ENCODE peak calls at places on chromosomes 7 and 10, in six cellular contexts. M is fibroblast of lung, Y is AG10803, O is AG04450, Z is pancreas, T is heart right ventricle. Q is an unnamed sample.

GRCh38 chr7:117873056-117873932 is at the start of gene CTTNBP2:
- DNase-seq in M (peak), Y (peak), O (no peak), Z (peak), T (peak), Q (peak)

GRCh38 chr7:138396251-138397070 is 63.6 kb upstream of the TRIM24 start:
- DNase-seq in M (no peak), Y (no peak), O (no peak), Z (no peak), T (no peak), Q (no peak)

GRCh38 chr7:73758581-73759138 is 11.4 kb downstream of the CLDN3 start:
- DNase-seq in M (no peak), Y (no peak), O (no peak), Z (peak), T (no peak), Q (no peak)

GRCh38 chr7:87339373-87339897 is 6.0 kb upstream of the CROT start:
- DNase-seq in M (no peak), Y (peak), O (no peak), Z (no peak), T (no peak), Q (no peak)

GRCh38 chr7:28116034-28116433 is 64.6 kb downstream of the JAZF1 start:
- DNase-seq in M (peak), Y (no peak), O (no peak), Z (no peak), T (no peak), Q (no peak)

GRCh38 chr7:120792861-120793130 is 65.1 kb downstream of the TSPAN12 start:
- DNase-seq in M (no peak), Y (no peak), O (no peak), Z (no peak), T (no peak), Q (no peak)

GRCh38 chr7:47688311-47689100 is 106.6 kb upstream of the TNS3 start:
- DNase-seq in M (no peak), Y (no peak), O (no peak), Z (no peak), T (no peak), Q (no peak)

GRCh38 chr7:141593134-141593533 is 41.9 kb downstream of the AGK start:
- DNase-seq in M (peak), Y (peak), O (peak), Z (no peak), T (no peak), Q (peak)

GRCh38 chr7:136179154-136179553 is 202.0 kb upstream of the MTPN start:
- DNase-seq in M (no peak), Y (no peak), O (no peak), Z (no peak), T (no peak), Q (no peak)

GRCh38 chr10:21510218-21511070 is 15.0 kb downstream of the SKIDA1 start:
- DNase-seq in M (peak), Y (no peak), O (no peak), Z (peak), T (no peak), Q (no peak)

GRCh38 chr10:102657451-102657850 is 13.2 kb downstream of the TRIM8 start:
- DNase-seq in M (no peak), Y (no peak), O (no peak), Z (peak), T (no peak), Q (no peak)

GRCh38 chr7:44224216-44224950 is 23.6 kb downstream of the YKT6 start:
- DNase-seq in M (no peak), Y (no peak), O (no peak), Z (peak), T (no peak), Q (no peak)

GRCh38 chr10:191703-192518 is 56.7 kb downstream of the ZMYND11 start:
- DNase-seq in M (peak), Y (peak), O (no peak), Z (no peak), T (no peak), Q (peak)

GRCh38 chr7:38374507-38374906 is 101.1 kb upstream of the TARP start:
- DNase-seq in M (peak), Y (peak), O (no peak), Z (no peak), T (peak), Q (peak)

GRCh38 chr7:27453702-27454405 is 208.8 kb downstream of the HIBADH start:
- DNase-seq in M (peak), Y (peak), O (peak), Z (no peak), T (no peak), Q (peak)

DNA sequence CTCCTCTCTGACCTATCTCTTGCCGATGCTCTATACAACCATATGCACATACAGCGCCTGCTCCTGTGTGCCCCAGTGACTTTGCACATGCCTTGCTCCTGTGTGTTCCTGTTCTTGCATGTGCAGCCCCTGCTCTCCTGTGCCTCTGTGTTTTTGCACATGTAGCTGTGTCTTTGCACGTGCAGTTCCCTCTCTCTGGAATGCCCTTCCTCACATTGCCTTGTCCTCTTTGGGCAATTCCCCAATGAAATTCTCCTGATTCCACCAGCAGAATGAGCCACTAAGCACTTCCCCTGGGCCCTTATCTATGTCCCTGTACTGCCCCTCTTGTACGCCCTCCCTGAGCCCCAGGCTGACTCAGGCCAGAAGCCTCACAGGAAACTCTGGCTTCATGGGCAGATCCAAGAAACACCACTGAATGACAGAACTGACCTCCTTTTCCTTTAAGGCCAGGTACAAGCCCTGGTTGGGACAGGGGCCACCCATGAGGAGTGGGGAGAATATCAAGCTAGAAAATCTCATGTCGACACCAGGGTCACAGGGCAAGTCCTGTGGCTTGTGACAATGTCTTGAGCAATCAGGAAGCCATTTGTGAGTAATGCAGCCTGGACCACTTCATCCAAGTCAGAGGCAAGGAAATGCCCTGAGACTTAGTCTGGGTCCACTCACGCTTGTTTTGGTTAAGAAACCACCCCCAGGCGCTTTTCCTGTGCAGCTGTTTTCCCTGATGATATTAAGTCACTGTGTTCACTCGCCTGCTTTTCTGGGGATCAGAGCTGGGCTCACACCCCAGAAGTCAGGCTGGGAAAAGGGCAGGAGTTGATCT is 1.9 kb upstream of the ARHGAP22 start:
- DNase-seq in M (peak), Y (peak), O (peak), Z (no peak), T (peak), Q (peak)
- H3K4me3 ChIP-seq in M (no peak), Y (no peak), O (no peak), Z (no peak), T (no peak), Q (no peak)

GRCh38 chr10:119651514-119652327 is 541 bp downstream of the BAG3 start:
- DNase-seq in M (no peak), Y (no peak), O (no peak), Z (peak), T (peak), Q (no peak)
- TF ChIP-seq CTCF in M (no peak), Y (no peak), O (no peak), Z (no peak), T (no peak), Q (no peak)

GRCh38 chr7:100708395-100708794 is 2.5 kb downstream of the POP7 start:
- DNase-seq in M (no peak), Y (no peak), O (no peak), Z (no peak), T (no peak), Q (no peak)

GRCh38 chr7:100705341-100705752 is 574 bp upstream of the POP7 start:
- DNase-seq in M (peak), Y (peak), O (no peak), Z (peak), T (peak), Q (peak)

GRCh38 chr7:100710452-100710851 is 4.5 kb downstream of the POP7 start:
- DNase-seq in M (no peak), Y (no peak), O (no peak), Z (no peak), T (no peak), Q (no peak)

GRCh38 chr7:100705753-100706671 is at the start of gene POP7:
- DNase-seq in M (peak), Y (peak), O (peak), Z (peak), T (peak), Q (peak)

GRCh38 chr7:100706672-100707311 is 871 bp downstream of the POP7 start:
- DNase-seq in M (no peak), Y (no peak), O (no peak), Z (peak), T (no peak), Q (no peak)
- H3K4me3 ChIP-seq in M (peak), Y (peak), O (peak), Z (peak), T (peak), Q (peak)

GRCh38 chr7:128131115-128131514 is 99.9 kb upstream of the LRRC4 start:
- DNase-seq in M (no peak), Y (no peak), O (no peak), Z (no peak), T (no peak), Q (no peak)
- TF ChIP-seq CTCF in M (no peak), Y (no peak), O (no peak), Z (no peak), T (no peak), Q (no peak)

DNA sequence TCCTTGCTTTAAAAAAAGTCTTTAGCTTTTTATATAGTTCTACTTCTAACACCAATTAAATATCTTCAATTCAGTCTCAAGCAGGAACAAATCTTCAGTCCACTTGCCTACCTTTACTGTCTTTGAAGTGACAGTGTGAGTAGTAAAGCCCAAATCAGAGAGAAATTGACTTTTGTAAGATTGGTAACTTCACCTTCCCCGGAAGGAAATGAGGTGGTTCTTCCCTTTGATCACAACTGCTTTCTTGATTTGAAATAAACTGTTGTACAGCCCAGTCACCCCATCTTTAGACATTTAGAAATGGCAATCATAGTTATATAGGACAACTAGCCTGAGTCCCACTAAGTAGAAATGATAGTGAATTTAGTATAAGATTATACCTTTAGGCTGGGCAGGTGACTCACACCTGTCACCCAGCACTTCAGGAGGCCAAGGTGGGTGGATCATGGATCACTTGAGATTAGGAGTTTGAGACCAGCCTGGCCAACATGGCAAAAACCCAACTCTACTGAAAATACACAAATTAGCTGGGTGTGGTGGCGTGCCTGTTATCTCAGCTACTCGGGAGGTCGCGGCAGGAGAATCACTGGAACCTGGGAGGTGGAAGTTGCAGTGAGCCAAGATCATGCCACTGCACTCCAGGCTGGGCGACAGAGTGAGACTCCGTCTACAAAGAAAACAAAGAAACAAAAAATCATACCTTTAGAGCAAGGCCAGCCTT is 4.7 kb downstream of the FAS start:
- DNase-seq in M (no peak), Y (no peak), O (no peak), Z (no peak), T (no peak), Q (no peak)
- H3K4me3 ChIP-seq in M (no peak), Y (peak), O (no peak), Z (no peak), T (no peak), Q (no peak)

GRCh38 chr10:3272300-3272699 is 99.7 kb upstream of the PITRM1 start:
- DNase-seq in M (no peak), Y (no peak), O (no peak), Z (no peak), T (no peak), Q (no peak)

GRCh38 chr10:3271385-3272115 is 99.0 kb upstream of the PITRM1 start:
- DNase-seq in M (no peak), Y (no peak), O (no peak), Z (no peak), T (peak), Q (no peak)

GRCh38 chr10:3277566-3277965 is 105.0 kb upstream of the PITRM1 start:
- DNase-seq in M (no peak), Y (no peak), O (no peak), Z (no peak), T (no peak), Q (no peak)

GRCh38 chr10:3273966-3274365 is 101.4 kb upstream of the PITRM1 start:
- DNase-seq in M (no peak), Y (no peak), O (no peak), Z (no peak), T (no peak), Q (no peak)

GRCh38 chr10:3274414-3274813 is 101.8 kb upstream of the PITRM1 start:
- DNase-seq in M (no peak), Y (no peak), O (no peak), Z (no peak), T (no peak), Q (no peak)
- TF ChIP-seq CTCF in M (no peak), Y (no peak), O (no peak), Z (no peak), T (no peak), Q (no peak)

GRCh38 chr10:101285093-101285463 is 55.8 kb upstream of the LBX1 start:
- DNase-seq in M (no peak), Y (no peak), O (no peak), Z (no peak), T (no peak), Q (no peak)
- H3K4me3 ChIP-seq in M (no peak), Y (no peak), O (no peak), Z (no peak), T (no peak), Q (no peak)

DNA sequence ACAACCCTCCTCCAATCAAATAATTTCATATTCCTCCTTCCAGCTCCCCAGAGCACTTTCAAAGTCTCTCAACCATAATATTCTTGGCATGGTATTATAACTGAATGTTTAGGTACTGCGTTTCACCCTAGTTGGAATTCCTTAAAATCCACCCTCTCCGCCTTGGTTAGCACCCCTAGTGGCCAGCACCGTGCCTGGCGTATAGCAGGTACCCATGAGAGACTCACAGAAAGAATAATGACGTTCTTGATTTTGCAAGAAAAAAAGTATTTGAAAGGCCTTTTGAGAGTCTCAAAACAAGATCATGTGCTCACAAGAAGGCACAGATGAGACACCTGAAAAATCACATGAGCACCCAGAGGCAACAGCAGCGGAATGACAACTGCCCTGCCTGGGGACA is 50.8 kb downstream of the GLI3 start:
- DNase-seq in M (no peak), Y (no peak), O (no peak), Z (no peak), T (no peak), Q (no peak)
- TF ChIP-seq CTCF in M (peak), Y (peak), O (peak), Z (peak), T (peak), Q (peak)

GRCh38 chr10:121411006-121411405 is 187.2 kb downstream of the FGFR2 start:
- DNase-seq in M (no peak), Y (no peak), O (no peak), Z (no peak), T (no peak), Q (no peak)

GRCh38 chr10:121414366-121414765 is 183.9 kb downstream of the FGFR2 start:
- DNase-seq in M (no peak), Y (no peak), O (no peak), Z (no peak), T (no peak), Q (no peak)

GRCh38 chr10:121416071-121416470 is 182.2 kb downstream of the FGFR2 start:
- DNase-seq in M (no peak), Y (no peak), O (no peak), Z (no peak), T (no peak), Q (no peak)

GRCh38 chr10:121415017-121415416 is 183.2 kb downstream of the FGFR2 start:
- DNase-seq in M (no peak), Y (no peak), O (no peak), Z (no peak), T (no peak), Q (no peak)

GRCh38 chr10:121413951-121414350 is 184.3 kb downstream of the FGFR2 start:
- DNase-seq in M (no peak), Y (no peak), O (no peak), Z (no peak), T (no peak), Q (no peak)
- H3K4me3 ChIP-seq in M (no peak), Y (no peak), O (no peak), Z (no peak), T (no peak), Q (no peak)

GRCh38 chr7:80154656-80155325 is 20.2 kb downstream of the GNAI1 start:
- DNase-seq in M (peak), Y (peak), O (no peak), Z (no peak), T (no peak), Q (peak)

GRCh38 chr7:80153446-80153845 is 18.8 kb downstream of the GNAI1 start:
- DNase-seq in M (no peak), Y (peak), O (no peak), Z (no peak), T (no peak), Q (peak)

GRCh38 chr7:80150621-80151273 is 16.1 kb downstream of the GNAI1 start:
- DNase-seq in M (peak), Y (peak), O (no peak), Z (no peak), T (no peak), Q (no peak)

GRCh38 chr7:80147543-80148376 is 13.1 kb downstream of the GNAI1 start:
- DNase-seq in M (peak), Y (peak), O (peak), Z (no peak), T (no peak), Q (peak)

DNA sequence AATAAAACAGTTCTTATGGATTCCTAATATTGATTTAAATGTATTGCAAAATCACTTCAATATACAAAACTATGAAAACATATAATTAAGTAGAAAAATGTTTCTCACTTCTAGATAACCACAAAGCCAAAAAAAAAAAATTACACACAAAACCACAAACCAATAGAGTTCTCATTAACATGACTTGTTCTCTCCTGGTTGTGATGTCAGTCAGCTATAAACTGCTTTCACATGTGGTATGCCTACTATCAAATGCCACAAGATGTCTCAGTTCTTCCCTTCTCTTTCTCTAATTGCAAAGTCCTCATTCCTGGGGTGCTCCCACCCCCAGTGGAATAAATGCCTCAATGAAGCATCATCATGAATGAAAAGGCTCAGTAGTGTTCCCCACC is 16.6 kb downstream of the GNAI1 start:
- DNase-seq in M (peak), Y (peak), O (no peak), Z (no peak), T (no peak), Q (peak)
- TF ChIP-seq CTCF in M (no peak), Y (peak), O (no peak), Z (no peak), T (no peak), Q (no peak)